ENCODE peak calls at places on chromosomes 11 and 22, in nine cellular contexts. U is WTC11, K is brain microvascular endothelial cell, Q is fibroblast of lung, Z is BJ, S is BE2C, E is left ventricle myocardium inferior, C is PC-3, R is cardiac fibroblast. J is an unnamed sample.
A peak's percentile ranks its signal among the peaks of the same experiment; 100 is the strongest.

GRCh38 chr22:27801197-27801615 is 350 bp downstream of the MN1 start:
- DNase-seq in E (peak; percentile 36), U (peak; percentile 58), K (no peak), R (peak; percentile 54), S (no peak), C (peak; percentile 25), Z (no peak), Q (no peak), J (no peak)

GRCh38 chr11:44992181-44992582 is 41.5 kb upstream of the TP53I11 start:
- DNase-seq in S (no peak), Q (no peak), R (peak; percentile 29), U (no peak), C (no peak), K (no peak), E (no peak), Z (no peak), J (no peak)

GRCh38 chr11:61771995-61772455 is 19.6 kb downstream of the MYRF start:
- DNase-seq in E (no peak), S (no peak), C (no peak), Z (no peak), U (peak; percentile 51), Q (no peak), R (peak; percentile 25), K (no peak), J (no peak)

GRCh38 chr11:6397156-6397555 is 6.9 kb downstream of the SMPD1 start:
- DNase-seq in Z (no peak), U (no peak), R (peak; percentile 41), S (no peak), E (no peak), Q (no peak), C (no peak), K (no peak), J (no peak)

GRCh38 chr22:46148885-46149492 is 1.3 kb upstream of the PPARA start:
- DNase-seq in K (no peak), S (no peak), U (no peak), Q (no peak), Z (no peak), C (no peak), E (no peak), R (no peak), J (no peak)

GRCh38 chr11:65500262-65501004 is 1.6 kb downstream of the MALAT1 start:
- DNase-seq in U (no peak), R (peak; percentile 80), S (no peak), E (no peak), K (peak; percentile 32), Q (peak; percentile 65), Z (no peak), C (peak; percentile 50), J (no peak)

GRCh38 chr11:15327786-15328231 is 213.1 kb downstream of the INSC start:
- DNase-seq in S (peak; percentile 68), Z (no peak), Q (peak; percentile 52), R (peak; percentile 48), U (peak; percentile 90), K (peak; percentile 32), C (peak; percentile 3), E (peak; percentile 33), J (peak; percentile 34)

GRCh38 chr22:42326786-42327185 is 56.3 kb upstream of the TCF20 start:
- DNase-seq in Z (no peak), C (no peak), R (no peak), U (no peak), E (no peak), Q (peak; percentile 16), K (no peak), S (no peak), J (no peak)

GRCh38 chr11:37504066-37504611 is 906.1 kb upstream of the RAG2 start:
- DNase-seq in S (no peak), K (peak; percentile 84), E (no peak), Q (peak; percentile 68), Z (peak; percentile 92), C (peak; percentile 92), U (no peak), R (peak; percentile 68), J (peak; percentile 88)

DNA sequence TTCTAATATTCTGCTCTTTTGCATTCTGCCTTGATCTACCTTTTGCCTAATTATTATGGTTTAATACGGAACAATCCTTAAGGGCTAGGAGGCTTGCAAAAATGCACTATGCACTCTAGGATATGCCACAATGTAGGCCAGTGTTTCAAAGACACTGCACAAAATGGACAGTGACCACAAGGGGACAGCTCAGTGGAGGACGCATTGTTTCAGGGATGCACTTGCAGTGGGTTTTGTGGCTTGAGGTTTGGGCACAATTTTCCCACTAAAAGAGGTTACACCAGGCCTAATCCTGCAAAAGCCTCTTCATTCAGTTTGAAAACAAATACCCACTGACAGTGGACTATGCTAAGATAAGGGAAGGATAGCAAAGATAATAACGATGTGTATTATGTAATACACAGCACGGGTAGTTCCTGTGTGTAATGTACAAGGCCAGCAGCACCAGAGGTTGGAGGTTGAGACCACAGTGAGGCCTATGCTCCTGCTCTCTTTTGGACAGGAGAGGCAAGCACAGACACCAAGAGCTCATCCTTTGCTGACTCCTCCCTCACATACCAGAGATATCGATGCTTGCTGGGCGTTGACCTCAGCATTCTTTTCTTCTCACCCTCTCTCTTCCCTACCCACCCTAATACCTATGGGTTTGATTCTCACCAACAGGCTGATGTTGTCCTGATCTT is 12.7 kb downstream of the MAP6 start:
- DNase-seq in U (no peak), Z (no peak), K (no peak), C (no peak), S (no peak), Q (no peak), E (no peak), R (no peak), J (no peak)
- TF ChIP-seq CTCF in U (no peak), Z (no peak), K (no peak), C (no peak), S (peak; percentile 7), Q (no peak), E (no peak), R (no peak), J (no peak)

GRCh38 chr11:57403176-57404147 is 13.0 kb upstream of the PRG2 start:
- DNase-seq in R (no peak), S (no peak), Q (no peak), K (no peak), C (no peak), U (no peak), E (no peak), Z (no peak), J (no peak)
- TF ChIP-seq CTCF in R (no peak), S (no peak), Q (no peak), K (no peak), C (no peak), U (no peak), E (no peak), Z (no peak), J (no peak)

DNA sequence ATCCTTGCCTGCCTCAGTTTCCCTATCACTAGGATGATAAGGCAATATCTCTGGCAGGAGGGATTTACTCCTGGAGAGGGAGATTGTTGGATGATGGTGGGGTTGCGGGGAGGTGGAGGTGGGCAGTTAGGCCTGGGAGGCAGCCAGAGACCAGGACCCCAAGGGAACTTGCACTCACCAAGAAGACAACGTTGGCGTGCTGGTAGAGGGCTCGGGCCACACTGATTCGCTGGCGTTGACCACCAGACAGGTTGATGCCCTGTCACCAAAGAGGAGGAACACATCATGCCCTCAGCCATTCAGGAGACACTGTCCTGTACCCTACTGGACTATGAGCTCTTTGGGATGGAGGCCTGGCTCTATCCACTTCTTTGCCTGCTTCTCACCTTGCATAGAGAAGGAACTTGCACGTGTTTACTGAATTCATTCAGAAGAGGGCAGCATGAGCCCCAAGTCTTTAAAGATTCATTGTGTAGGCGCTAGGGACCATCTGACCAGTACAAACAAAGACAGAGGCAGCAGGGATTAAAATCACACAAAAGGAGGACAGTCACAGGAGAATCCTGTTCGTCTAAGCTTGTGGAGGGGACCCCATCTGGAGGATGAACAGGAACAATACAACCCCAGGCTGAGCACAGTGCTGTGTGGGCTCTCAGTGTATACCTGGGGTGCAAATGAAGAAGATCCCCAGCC is 24.2 kb upstream of the KCNJ11 start:
- DNase-seq in S (no peak), C (no peak), Z (no peak), Q (no peak), U (no peak), K (no peak), R (no peak), E (no peak), J (no peak)
- TF ChIP-seq CTCF in S (no peak), C (no peak), Z (no peak), Q (no peak), U (no peak), K (no peak), R (no peak), E (no peak), J (no peak)

GRCh38 chr11:83156150-83156995 is 558 bp upstream of the PCF11 start:
- DNase-seq in K (no peak), S (peak; percentile 99), U (peak; percentile 97), E (no peak), R (peak; percentile 100), Z (peak; percentile 100), Q (peak; percentile 100), C (peak; percentile 100), J (peak; percentile 100)
- TF ChIP-seq CTCF in K (no peak), S (no peak), U (no peak), E (no peak), R (no peak), Z (no peak), Q (no peak), C (no peak), J (no peak)

GRCh38 chr22:47407626-47408025 is 645.2 kb downstream of the TBC1D22A start:
- DNase-seq in R (no peak), S (no peak), Z (no peak), C (no peak), K (no peak), Q (no peak), E (no peak), U (no peak), J (no peak)

GRCh38 chr22:47411006-47411405 is 648.6 kb downstream of the TBC1D22A start:
- DNase-seq in Z (no peak), K (no peak), U (no peak), Q (no peak), R (no peak), E (no peak), S (no peak), C (no peak), J (no peak)

GRCh38 chr22:47408409-47408808 is 646.0 kb downstream of the TBC1D22A start:
- DNase-seq in S (no peak), Q (no peak), C (no peak), K (no peak), U (peak; percentile 20), E (no peak), R (no peak), Z (no peak), J (no peak)

GRCh38 chr22:47406896-47407295 is 644.4 kb downstream of the TBC1D22A start:
- DNase-seq in Q (no peak), C (no peak), E (no peak), R (no peak), K (no peak), Z (no peak), S (no peak), U (no peak), J (no peak)

GRCh38 chr22:47409501-47410275 is 647.2 kb downstream of the TBC1D22A start:
- DNase-seq in R (no peak), U (no peak), C (no peak), K (no peak), Z (no peak), E (no peak), S (no peak), Q (no peak), J (no peak)
- TF ChIP-seq CTCF in R (no peak), U (no peak), C (no peak), K (no peak), Z (no peak), E (no peak), S (no peak), Q (no peak), J (no peak)

GRCh38 chr11:113991170-113991569 is 16.3 kb downstream of the HTR3A start:
- DNase-seq in R (peak; percentile 58), K (peak; percentile 38), C (peak; percentile 46), U (peak; percentile 76), Q (peak; percentile 47), S (no peak), E (peak; percentile 27), Z (no peak), J (peak; percentile 35)
- TF ChIP-seq CTCF in R (no peak), K (no peak), C (no peak), U (no peak), Q (no peak), S (no peak), E (no peak), Z (no peak), J (no peak)

J was measured in astrocyte of the cerebellum.